ENCODE peak calls at places on chromosomes 2 and 18, in four cellular contexts. C is esophagus muscularis mucosa, P is tibial nerve, B is mucosa of descending colon. F is an unnamed sample.

GRCh38 chr2:216985658-216986141 is 125.8 kb upstream of the TNP1 start:
- DNase-seq in P (no peak), B (no peak), C (peak; percentile 79), F (no peak)

GRCh38 chr2:201769664-201770373 is 10.9 kb downstream of the ALS2 start:
- DNase-seq in P (no peak), B (no peak), C (no peak), F (peak; percentile 74)

GRCh38 chr2:173287594-173287993 is 67.1 kb upstream of the CDCA7 start:
- DNase-seq in C (no peak), P (no peak), B (peak; percentile 61), F (no peak)

GRCh38 chr2:235000426-235001236 is 48.8 kb downstream of the SH3BP4 start:
- DNase-seq in B (peak; percentile 72), P (no peak), C (no peak), F (peak; percentile 38)

GRCh38 chr2:111626037-111626861 is 257.7 kb downstream of the ANAPC1 start:
- DNase-seq in C (no peak), B (no peak), P (no peak), F (no peak)

GRCh38 chr2:7886665-7887064 is 795.2 kb upstream of the ID2 start:
- DNase-seq in B (no peak), C (peak; percentile 12), P (no peak), F (no peak)

GRCh38 chr2:17257194-17257909 is 260.9 kb downstream of the RAD51AP2 start:
- DNase-seq in P (no peak), B (no peak), C (no peak), F (no peak)

GRCh38 chr2:220191737-220192136 is 564.3 kb downstream of the SLC4A3 start:
- DNase-seq in P (no peak), B (no peak), C (no peak), F (no peak)

GRCh38 chr2:200383380-200384110 is 77.1 kb downstream of the SPATS2L start:
- DNase-seq in C (no peak), P (no peak), B (no peak), F (peak; percentile 83)

GRCh38 chr2:234979204-234980167 is 27.7 kb downstream of the SH3BP4 start:
- DNase-seq in C (no peak), B (no peak), P (no peak), F (peak; percentile 84)

GRCh38 chr2:178296394-178297090 is 102.2 kb downstream of the OSBPL6 start:
- DNase-seq in P (no peak), B (no peak), C (no peak), F (no peak)

GRCh38 chr2:142254057-142254456 is 123.2 kb upstream of the LRP1B start:
- DNase-seq in P (no peak), B (no peak), C (no peak), F (no peak)

GRCh38 chr18:22983175-22983574 is 50.0 kb downstream of the RBBP8 start:
- DNase-seq in C (no peak), P (no peak), B (no peak), F (peak; percentile 68)

GRCh38 chr2:189798312-189799029 is 14.2 kb downstream of the PMS1 start:
- DNase-seq in B (no peak), P (peak; percentile 14), C (no peak), F (peak; percentile 64)

GRCh38 chr2:190636362-190636761 is 12.5 kb upstream of the NAB1 start:
- DNase-seq in C (no peak), B (no peak), P (no peak), F (peak; percentile 70)

GRCh38 chr2:58448065-58448507 is 207.0 kb upstream of the FANCL start:
- DNase-seq in C (no peak), P (peak; percentile 31), B (peak; percentile 81), F (peak; percentile 74)

GRCh38 chr2:36967236-36967876 is 1.0 kb upstream of the STRN start:
- DNase-seq in P (no peak), B (peak; percentile 75), C (no peak), F (no peak)

GRCh38 chr2:130936451-130936850 is 99.7 kb downstream of the ARHGEF4 start:
- DNase-seq in C (no peak), P (no peak), B (no peak), F (no peak)

GRCh38 chr18:79511671-79512301 is 116.1 kb downstream of the NFATC1 start:
- DNase-seq in P (no peak), C (no peak), B (peak; percentile 0), F (no peak)

GRCh38 chr2:237025090-237025865 is 60.4 kb upstream of the COPS8 start:
- DNase-seq in B (peak; percentile 66), P (peak; percentile 61), C (no peak), F (peak; percentile 45)

GRCh38 chr2:119463136-119463535 is 31.5 kb downstream of the TMEM37 start:
- DNase-seq in C (no peak), P (no peak), B (no peak), F (no peak)

GRCh38 chr2:46332686-46333281 is 35.6 kb downstream of the EPAS1 start:
- DNase-seq in C (no peak), B (no peak), P (no peak), F (no peak)

GRCh38 chr2:70116936-70117554 is 29.8 kb downstream of the PCBP1 start:
- DNase-seq in C (no peak), P (no peak), B (no peak), F (no peak)

GRCh38 chr2:25286025-25286400 is 55.7 kb downstream of the DNMT3A start:
- DNase-seq in C (no peak), B (no peak), P (no peak), F (peak; percentile 28)

GRCh38 chr2:129802290-129802689 is 177.2 kb upstream of the RAB6C start:
- DNase-seq in P (no peak), B (no peak), C (no peak), F (no peak)

F was measured in endothelial cell of umbilical vein.